ENCODE peak calls at places on chromosome 1, in ten cellular contexts. W is NCI-H1694 treated with DMSO at 0.1 percent for 48 hours; E is NT2/D1; S is memory B cell; X is tibial nerve; H is activated CD8-positive, alpha-beta T cell treated with anti-CD3 and anti-CD28 coated beads for 36 hours; L is IMR-90; B is CD4-positive, alpha-beta memory T cell; P is NCI-H1417; U is GM23248. C is an unnamed sample.
A peak's percentile ranks its signal among the peaks of the same experiment; 100 is the strongest.

GRCh38 chr1:208841396-208841795 is 597.2 kb upstream of the PLXNA2 start:
- DNase-seq in W (no peak), E (no peak), S (no peak), X (no peak), H (no peak), L (no peak), B (no peak), P (no peak), U (no peak), C (no peak)

GRCh38 chr1:9143250-9143649 is 14.3 kb upstream of the GPR157 start:
- DNase-seq in W (no peak), E (no peak), S (no peak), X (no peak), H (no peak), L (peak; percentile 57), B (no peak), P (no peak), U (peak; percentile 88), C (peak; percentile 62)

GRCh38 chr1:236400061-236400638 is 6.1 kb downstream of the EDARADD start:
- DNase-seq in W (no peak), E (peak; percentile 28), S (no peak), X (no peak), H (no peak), L (no peak), B (no peak), P (no peak), U (no peak), C (no peak)

GRCh38 chr1:56773341-56774066 is 45.7 kb downstream of the FYB2 start:
- DNase-seq in W (no peak), E (no peak), S (no peak), X (no peak), H (no peak), L (peak; percentile 11), B (no peak), P (no peak), U (peak; percentile 4), C (peak; percentile 2)

GRCh38 chr1:99170516-99170915 is 93.8 kb upstream of the PLPPR4 start:
- DNase-seq in W (no peak), E (no peak), S (no peak), X (no peak), H (no peak), L (peak; percentile 66), B (no peak), P (no peak), U (peak; percentile 63), C (peak; percentile 81)

GRCh38 chr1:171740987-171741871 is 636 bp downstream of the VAMP4 start:
- DNase-seq in W (peak; percentile 29), E (no peak), S (no peak), X (peak; percentile 28), H (peak; percentile 77), L (peak; percentile 25), B (peak; percentile 30), P (peak; percentile 42), U (peak; percentile 69), C (peak; percentile 58)

GRCh38 chr1:215566556-215567490 is at the start of gene KCTD3:
- DNase-seq in W (peak; percentile 66), E (peak; percentile 71), S (peak; percentile 6), X (peak; percentile 46), H (peak; percentile 42), L (peak; percentile 61), B (peak; percentile 3), P (peak; percentile 54), U (peak; percentile 76), C (peak; percentile 81)

GRCh38 chr1:209455666-209456065 is 127.8 kb upstream of the CAMK1G start:
- DNase-seq in W (no peak), E (no peak), S (no peak), X (no peak), H (no peak), L (no peak), B (no peak), P (no peak), U (no peak), C (no peak)

GRCh38 chr1:71193153-71193552 is 112.3 kb upstream of the ZRANB2 start:
- DNase-seq in W (peak; percentile 10), E (no peak), S (no peak), X (no peak), H (no peak), L (peak; percentile 14), B (no peak), P (no peak), U (peak; percentile 65), C (no peak)

GRCh38 chr1:154453155-154453554 is 48.0 kb downstream of the IL6R start:
- DNase-seq in W (no peak), E (no peak), S (no peak), X (no peak), H (no peak), L (no peak), B (no peak), P (no peak), U (peak; percentile 62), C (no peak)

C was measured in ELR.